ENCODE peak calls at places on chromosomes 6 and 20, in seven cellular contexts. H is CD8-positive, alpha-beta memory T cell; G is SJSA1; C is fibroblast of mammary gland; W is transverse colon; U is AG04449; P is fibroblast of pulmonary artery. R is an unnamed sample.

GRCh38 chr20:10177326-10177725 is 41.3 kb upstream of the SNAP25 start:
- DNase-seq in W (no peak), P (no peak), U (no peak), G (no peak), H (no peak), C (peak), R (no peak)

GRCh38 chr6:136326038-136326561 is 36.5 kb upstream of the BCLAF1 start:
- DNase-seq in P (peak), U (no peak), W (no peak), C (peak), H (no peak), G (no peak), R (no peak)

GRCh38 chr6:104784884-104785283 is 74.8 kb downstream of the HACE1 start:
- DNase-seq in G (peak), C (peak), W (no peak), H (no peak), U (peak), P (peak), R (no peak)

GRCh38 chr6:96948631-96949030 is 24.1 kb downstream of the KLHL32 start:
- DNase-seq in G (no peak), P (peak), H (no peak), U (no peak), C (no peak), W (no peak), R (no peak)

GRCh38 chr6:147287869-147288271 is 83.7 kb downstream of the STXBP5 start:
- DNase-seq in G (peak), U (no peak), P (peak), H (no peak), W (no peak), C (peak), R (no peak)

GRCh38 chr6:41376176-41376575 is 40.8 kb downstream of the NCR2 start:
- DNase-seq in C (no peak), P (no peak), W (no peak), U (no peak), G (no peak), H (no peak), R (no peak)

GRCh38 chr6:17120019-17120418 is 18.2 kb downstream of the STMND1 start:
- DNase-seq in U (no peak), G (peak), P (no peak), W (no peak), C (no peak), H (no peak), R (no peak)

GRCh38 chr20:41358717-41359116 is 7.9 kb downstream of the EMILIN3 start:
- DNase-seq in U (no peak), P (no peak), W (no peak), H (no peak), G (no peak), C (no peak), R (no peak)

GRCh38 chr6:2448826-2449571 is 203.6 kb upstream of the GMDS start:
- DNase-seq in H (no peak), P (peak), W (peak), C (peak), G (peak), U (peak), R (peak)

GRCh38 chr6:105808571-105808970 is 277.6 kb upstream of the PRDM1 start:
- DNase-seq in W (no peak), U (no peak), P (no peak), G (no peak), C (no peak), H (no peak), R (no peak)

GRCh38 chr20:46705378-46705729 is 4.1 kb upstream of the SLC2A10 start:
- DNase-seq in C (peak), U (peak), G (no peak), W (no peak), P (no peak), H (no peak), R (no peak)

GRCh38 chr6:31070711-31071197 is 41.6 kb downstream of the C6orf15 start:
- DNase-seq in C (peak), G (peak), H (no peak), P (peak), U (no peak), W (no peak), R (peak)

GRCh38 chr6:2305951-2306350 is 60.5 kb upstream of the GMDS start:
- DNase-seq in W (no peak), P (no peak), C (no peak), U (no peak), H (no peak), G (no peak), R (no peak)

GRCh38 chr6:1572892-1573291 is 36.8 kb upstream of the FOXC1 start:
- DNase-seq in C (peak), U (no peak), G (no peak), H (no peak), P (no peak), W (no peak), R (no peak)

GRCh38 chr20:51368461-51369211 is 173.9 kb downstream of the NFATC2 start:
- DNase-seq in H (no peak), P (no peak), C (peak), U (no peak), G (peak), W (no peak), R (no peak)

GRCh38 chr6:157461000-157461915 is 80.3 kb downstream of the ZDHHC14 start:
- DNase-seq in W (peak), G (peak), U (peak), C (no peak), H (no peak), P (peak), R (peak)

GRCh38 chr6:142567476-142567875 is 265.7 kb downstream of the ADGRG6 start:
- DNase-seq in G (no peak), H (no peak), P (no peak), W (no peak), U (no peak), C (no peak), R (no peak)

GRCh38 chr20:45450097-45450818 is 19.3 kb upstream of the WFDC2 start:
- DNase-seq in P (peak), C (peak), H (no peak), G (no peak), W (peak), U (no peak), R (peak)

GRCh38 chr6:56906752-56907151 is 48.2 kb upstream of the BEND6 start:
- DNase-seq in U (no peak), W (no peak), P (no peak), C (peak), H (no peak), G (no peak), R (peak)

GRCh38 chr6:73642530-73642929 is 11.3 kb downstream of the SLC17A5 start:
- DNase-seq in H (no peak), C (no peak), U (no peak), W (no peak), P (no peak), G (no peak), R (no peak)

GRCh38 chr6:73649783-73650182 is 4.0 kb downstream of the SLC17A5 start:
- DNase-seq in U (no peak), H (no peak), C (no peak), W (no peak), G (no peak), P (no peak), R (no peak)

GRCh38 chr6:73648166-73648565 is 5.6 kb downstream of the SLC17A5 start:
- DNase-seq in G (no peak), H (no peak), U (no peak), W (no peak), C (peak), P (no peak), R (peak)

GRCh38 chr6:73644030-73644429 is 9.8 kb downstream of the SLC17A5 start:
- DNase-seq in G (no peak), C (no peak), W (no peak), H (no peak), U (no peak), P (peak), R (no peak)

GRCh38 chr6:73644941-73645591 is 8.7 kb downstream of the SLC17A5 start:
- DNase-seq in P (no peak), H (no peak), W (no peak), U (no peak), C (peak), G (no peak), R (no peak)
- H3K4me3 ChIP-seq in P (peak), H (peak), W (peak), U (peak), C (peak), G (peak), R (peak)

DNA sequence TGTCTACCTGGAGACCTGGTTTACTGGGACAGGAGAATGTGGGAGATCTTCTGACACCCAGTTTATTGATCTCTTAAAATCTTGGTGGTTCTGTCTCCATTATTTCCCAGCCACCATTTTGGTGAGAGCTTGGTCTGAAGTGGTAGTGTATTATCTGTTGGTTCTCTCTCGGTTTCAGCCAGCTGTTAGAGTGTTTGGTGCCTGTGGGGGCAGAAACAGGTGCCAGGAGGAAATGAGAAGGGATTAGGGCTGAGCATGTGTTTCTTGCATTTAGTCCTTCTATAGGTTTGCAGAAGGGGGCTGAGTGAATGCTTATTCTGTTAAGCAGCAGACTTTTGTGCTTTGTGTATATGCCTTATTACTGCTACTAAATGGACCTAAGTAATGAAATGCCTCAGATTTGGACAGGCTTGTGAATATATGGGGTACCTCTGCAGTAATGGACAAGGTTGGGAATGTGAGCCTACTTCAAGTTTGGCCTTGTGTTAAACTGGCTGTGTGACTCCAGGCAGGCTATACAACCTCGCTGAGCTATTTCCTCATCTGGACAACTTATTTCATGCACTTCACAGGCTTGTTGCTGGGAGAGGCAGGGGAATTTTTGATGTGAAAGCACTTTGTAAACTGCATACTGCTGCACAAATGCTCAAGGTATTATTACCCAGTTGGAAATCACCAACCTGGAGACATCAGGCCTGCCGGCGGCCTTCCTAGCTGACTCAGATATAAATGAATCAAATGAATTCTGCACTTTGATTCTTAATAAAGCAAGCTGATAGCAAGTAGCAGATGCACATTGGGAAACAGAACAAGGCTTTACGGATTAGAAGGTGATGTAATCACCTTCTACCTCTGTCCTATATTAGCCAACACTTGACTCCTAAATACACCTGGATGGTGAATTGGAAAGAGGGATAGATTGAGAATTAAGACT is 9.9 kb downstream of the JARID2 start:
- DNase-seq in H (no peak), G (no peak), W (no peak), P (no peak), U (no peak), C (no peak), R (no peak)
- H3K4me3 ChIP-seq in H (no peak), G (no peak), W (no peak), P (no peak), U (no peak), C (no peak), R (no peak)

GRCh38 chr20:32249030-32249738 is 28.3 kb upstream of the KIF3B start:
- DNase-seq in C (no peak), U (no peak), H (peak), P (no peak), W (no peak), G (no peak), R (no peak)
- H3K4me3 ChIP-seq in C (no peak), U (no peak), H (no peak), P (no peak), W (no peak), G (no peak), R (no peak)

GRCh38 chr6:28774292-28775051 is 149.3 kb downstream of the TRIM27 start:
- DNase-seq in W (no peak), U (no peak), G (no peak), C (no peak), H (no peak), P (no peak), R (no peak)

GRCh38 chr6:28777147-28777461 is 146.7 kb downstream of the TRIM27 start:
- DNase-seq in U (no peak), P (no peak), G (no peak), C (no peak), H (no peak), W (no peak), R (no peak)

GRCh38 chr6:28775052-28775376 is 148.8 kb downstream of the TRIM27 start:
- DNase-seq in H (no peak), U (no peak), G (no peak), W (no peak), P (no peak), C (no peak), R (no peak)

GRCh38 chr6:28775405-28776129 is 148.2 kb downstream of the TRIM27 start:
- DNase-seq in H (no peak), W (no peak), P (no peak), U (no peak), G (no peak), C (no peak), R (no peak)

GRCh38 chr6:28776269-28777146 is 147.3 kb downstream of the TRIM27 start:
- DNase-seq in C (no peak), H (no peak), U (no peak), P (no peak), G (no peak), W (no peak), R (no peak)
- H3K4me3 ChIP-seq in C (no peak), H (no peak), U (no peak), P (no peak), G (no peak), W (no peak), R (no peak)

DNA sequence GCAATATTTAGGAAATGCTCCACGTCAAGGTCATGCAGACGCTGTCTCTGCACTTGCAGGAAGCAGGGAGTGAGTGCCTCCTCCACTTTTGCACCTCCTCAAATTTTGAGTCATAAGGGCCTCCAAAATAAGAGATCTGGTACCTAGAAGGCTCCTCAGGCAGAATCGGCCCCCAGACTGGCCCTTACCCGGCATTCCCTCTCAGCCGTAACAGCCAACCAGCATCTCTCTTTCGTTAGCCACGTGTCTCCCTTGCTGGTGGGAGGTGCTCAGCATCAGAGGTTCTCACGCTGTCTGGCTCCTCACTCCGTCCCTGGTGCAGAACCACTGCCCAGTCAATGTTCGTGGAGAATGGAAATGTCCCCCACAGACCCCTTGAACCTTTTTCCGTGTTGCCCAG is 75.3 kb downstream of the ANKRD60 start:
- DNase-seq in C (no peak), U (no peak), H (no peak), G (no peak), P (no peak), W (no peak), R (no peak)
- H3K4me3 ChIP-seq in C (no peak), U (no peak), H (no peak), G (no peak), P (no peak), W (no peak), R (no peak)

DNA sequence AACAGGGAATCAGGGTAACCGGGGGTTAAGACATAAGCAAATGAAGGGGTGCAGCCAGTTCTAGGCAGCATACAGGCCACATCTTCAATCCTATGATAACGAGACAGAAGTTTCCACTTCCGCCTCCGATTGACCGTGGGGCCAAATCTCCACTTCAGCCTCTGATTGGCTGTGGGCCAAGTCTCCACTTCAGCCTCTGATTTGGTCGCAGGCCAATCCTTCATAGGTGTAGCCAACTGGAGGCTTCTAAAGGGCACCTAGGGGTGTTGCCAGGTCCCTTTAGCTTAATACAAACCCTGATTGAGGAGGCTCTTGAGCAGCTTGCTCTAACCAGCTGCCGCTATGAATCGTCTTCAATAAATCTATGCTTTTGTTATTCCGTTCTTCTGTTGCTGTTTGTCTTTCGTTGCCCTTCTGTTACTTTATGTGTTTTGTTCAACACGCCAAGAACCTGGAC is 2.1 kb upstream of the ERGIC3 start:
- DNase-seq in W (peak), U (no peak), C (no peak), H (no peak), P (peak), G (no peak), R (no peak)
- H3K4me3 ChIP-seq in W (no peak), U (no peak), C (no peak), H (no peak), P (no peak), G (no peak), R (no peak)